ENCODE peak calls at places on chromosomes 1 and 21, in five cellular contexts. One of them, this sample, is unnamed.

GRCh38 chr1:210259496-210259895 is 26.9 kb downstream of the SERTAD4 start:
- DNase-seq in transverse colon: no peak
- DNase-seq in breast epithelium: no peak
- DNase-seq in K562: no peak
- DNase-seq in stomach: no peak
- DNase-seq in this sample: no peak

GRCh38 chr1:204716687-204717086 is 31.1 kb upstream of the LRRN2 start:
- DNase-seq in transverse colon: no peak
- DNase-seq in breast epithelium: no peak
- DNase-seq in K562: no peak
- DNase-seq in stomach: no peak
- DNase-seq in this sample: no peak

GRCh38 chr1:1116701-1117468 is 996 bp upstream of the C1orf159 start:
- DNase-seq in transverse colon: peak
- DNase-seq in breast epithelium: peak
- DNase-seq in K562: no peak
- DNase-seq in stomach: no peak
- DNase-seq in this sample: no peak

GRCh38 chr1:51956528-51957509 is 33.7 kb downstream of the RAB3B start:
- DNase-seq in transverse colon: no peak
- DNase-seq in breast epithelium: no peak
- DNase-seq in K562: no peak
- DNase-seq in stomach: no peak
- DNase-seq in this sample: peak

GRCh38 chr1:55089683-55090082 is 50.3 kb downstream of the PCSK9 start:
- DNase-seq in transverse colon: no peak
- DNase-seq in breast epithelium: no peak
- DNase-seq in K562: no peak
- DNase-seq in stomach: no peak
- DNase-seq in this sample: no peak

GRCh38 chr1:36888811-36889477 is 145.4 kb downstream of the GRIK3 start:
- DNase-seq in transverse colon: no peak
- DNase-seq in breast epithelium: no peak
- DNase-seq in K562: no peak
- DNase-seq in stomach: no peak
- DNase-seq in this sample: no peak

GRCh38 chr1:22428672-22429071 is 23.0 kb upstream of the ZBTB40 start:
- DNase-seq in transverse colon: peak
- DNase-seq in breast epithelium: no peak
- DNase-seq in K562: peak
- DNase-seq in stomach: no peak
- DNase-seq in this sample: no peak

GRCh38 chr1:62926681-62927252 is 142.8 kb downstream of the ATG4C start:
- DNase-seq in transverse colon: no peak
- DNase-seq in breast epithelium: no peak
- DNase-seq in K562: no peak
- DNase-seq in stomach: no peak
- DNase-seq in this sample: no peak

GRCh38 chr1:82934069-82934468 is 1064.9 kb downstream of the TTLL7 start:
- DNase-seq in transverse colon: no peak
- DNase-seq in breast epithelium: no peak
- DNase-seq in K562: no peak
- DNase-seq in stomach: no peak
- DNase-seq in this sample: no peak

GRCh38 chr1:15153184-15153841 is at the start of gene TMEM51:
- DNase-seq in transverse colon: peak
- DNase-seq in breast epithelium: no peak
- DNase-seq in K562: peak
- DNase-seq in stomach: peak
- DNase-seq in this sample: peak
- TF ChIP-seq POLR2A in transverse colon: peak
- TF ChIP-seq POLR2A in breast epithelium: peak
- TF ChIP-seq POLR2A in K562: no peak
- TF ChIP-seq POLR2A in stomach: no peak
- TF ChIP-seq POLR2A in this sample: peak

GRCh38 chr1:220810963-220811362 is 24.2 kb downstream of the MTARC1 start:
- DNase-seq in transverse colon: no peak
- DNase-seq in breast epithelium: no peak
- DNase-seq in K562: no peak
- DNase-seq in stomach: no peak
- DNase-seq in this sample: no peak
- TF ChIP-seq CTCF in transverse colon: no peak
- TF ChIP-seq CTCF in breast epithelium: no peak
- TF ChIP-seq CTCF in K562: no peak
- TF ChIP-seq CTCF in stomach: no peak
- TF ChIP-seq CTCF in this sample: no peak

GRCh38 chr1:236916131-236916800 is 88.0 kb downstream of the MT1HL1 start:
- DNase-seq in transverse colon: no peak
- DNase-seq in breast epithelium: no peak
- DNase-seq in K562: no peak
- DNase-seq in stomach: no peak
- DNase-seq in this sample: no peak
- TF ChIP-seq POLR2AphosphoS5 in transverse colon: peak
- TF ChIP-seq POLR2AphosphoS5 in breast epithelium: no peak
- TF ChIP-seq POLR2AphosphoS5 in K562: no peak
- TF ChIP-seq POLR2AphosphoS5 in stomach: no peak
- TF ChIP-seq POLR2AphosphoS5 in this sample: no peak

GRCh38 chr21:37207441-37208009 is 59.6 kb downstream of the VPS26C start:
- DNase-seq in transverse colon: peak
- DNase-seq in breast epithelium: peak
- DNase-seq in K562: no peak
- DNase-seq in stomach: no peak
- DNase-seq in this sample: peak

GRCh38 chr21:37210017-37210593 is 57.0 kb downstream of the VPS26C start:
- DNase-seq in transverse colon: no peak
- DNase-seq in breast epithelium: no peak
- DNase-seq in K562: no peak
- DNase-seq in stomach: no peak
- DNase-seq in this sample: no peak

GRCh38 chr21:37206531-37206930 is 60.6 kb downstream of the VPS26C start:
- DNase-seq in transverse colon: no peak
- DNase-seq in breast epithelium: no peak
- DNase-seq in K562: no peak
- DNase-seq in stomach: no peak
- DNase-seq in this sample: no peak

GRCh38 chr21:37208741-37209225 is 58.4 kb downstream of the VPS26C start:
- DNase-seq in transverse colon: no peak
- DNase-seq in breast epithelium: no peak
- DNase-seq in K562: no peak
- DNase-seq in stomach: no peak
- DNase-seq in this sample: no peak

GRCh38 chr21:37208056-37208705 is 59.0 kb downstream of the VPS26C start:
- DNase-seq in transverse colon: peak
- DNase-seq in breast epithelium: peak
- DNase-seq in K562: peak
- DNase-seq in stomach: peak
- DNase-seq in this sample: peak
- TF ChIP-seq POLR2A in transverse colon: no peak
- TF ChIP-seq POLR2A in breast epithelium: no peak
- TF ChIP-seq POLR2A in K562: no peak
- TF ChIP-seq POLR2A in stomach: no peak
- TF ChIP-seq POLR2A in this sample: no peak

GRCh38 chr1:46444466-46444865 is 45.2 kb upstream of the DMBX1 start:
- DNase-seq in transverse colon: no peak
- DNase-seq in breast epithelium: no peak
- DNase-seq in K562: no peak
- DNase-seq in stomach: no peak
- DNase-seq in this sample: no peak

GRCh38 chr1:46445773-46446256 is 43.8 kb upstream of the DMBX1 start:
- DNase-seq in transverse colon: no peak
- DNase-seq in breast epithelium: no peak
- DNase-seq in K562: no peak
- DNase-seq in stomach: no peak
- DNase-seq in this sample: no peak

GRCh38 chr1:46447499-46448108 is 42.0 kb upstream of the DMBX1 start:
- DNase-seq in transverse colon: no peak
- DNase-seq in breast epithelium: no peak
- DNase-seq in K562: no peak
- DNase-seq in stomach: no peak
- DNase-seq in this sample: no peak

GRCh38 chr1:46448109-46448911 is 41.3 kb upstream of the DMBX1 start:
- DNase-seq in transverse colon: no peak
- DNase-seq in breast epithelium: no peak
- DNase-seq in K562: no peak
- DNase-seq in stomach: no peak
- DNase-seq in this sample: no peak

DNA sequence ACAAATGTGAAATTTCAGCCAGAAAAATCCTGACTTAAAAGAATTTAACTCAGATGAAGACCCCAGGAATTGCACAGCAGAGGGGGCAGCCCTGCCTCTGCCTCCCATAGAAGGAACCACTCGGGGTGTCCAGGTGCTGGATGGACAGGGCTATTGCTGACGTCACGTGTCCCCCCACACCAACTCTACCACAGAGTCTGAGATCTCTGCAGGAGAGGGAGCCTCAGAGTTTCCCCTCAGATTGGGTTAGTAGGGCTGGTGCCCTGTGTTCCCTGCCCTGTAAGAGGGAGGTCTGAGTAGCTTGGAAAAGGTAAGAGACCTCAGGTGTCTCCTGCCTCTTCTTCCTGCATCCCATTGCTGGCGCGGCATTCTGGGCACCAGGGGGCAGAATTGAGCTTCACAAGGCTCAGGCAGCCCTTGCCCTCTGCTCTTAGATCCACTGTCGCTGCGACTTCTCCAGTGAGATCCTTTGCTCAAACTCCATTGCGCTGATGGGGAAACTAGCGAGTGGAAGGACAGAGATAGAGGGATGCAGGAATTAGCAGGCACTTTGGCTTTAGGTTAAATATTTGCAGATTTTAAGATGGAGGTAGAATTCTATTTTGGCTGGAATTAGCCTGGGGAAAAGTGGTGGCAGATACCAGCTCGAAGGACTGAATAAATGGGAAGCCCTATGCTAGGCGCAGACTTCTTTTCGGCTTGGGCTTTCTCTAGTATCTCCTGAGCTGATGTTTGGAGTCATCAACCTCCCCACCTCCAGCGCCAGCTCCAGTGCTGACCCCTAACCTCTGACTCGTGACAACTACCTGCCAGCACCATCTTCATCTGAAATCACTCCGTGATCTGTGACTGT is 42.8 kb upstream of the DMBX1 start:
- DNase-seq in transverse colon: peak
- DNase-seq in breast epithelium: peak
- DNase-seq in K562: peak
- DNase-seq in stomach: peak
- DNase-seq in this sample: peak
- TF ChIP-seq CTCF in transverse colon: peak
- TF ChIP-seq CTCF in breast epithelium: peak
- TF ChIP-seq CTCF in K562: peak
- TF ChIP-seq CTCF in stomach: peak
- TF ChIP-seq CTCF in this sample: peak

GRCh38 chr1:66335859-66336640 is 197.9 kb upstream of the SGIP1 start:
- DNase-seq in transverse colon: peak
- DNase-seq in breast epithelium: no peak
- DNase-seq in K562: no peak
- DNase-seq in stomach: peak
- DNase-seq in this sample: peak
- TF ChIP-seq POLR2AphosphoS5 in transverse colon: peak
- TF ChIP-seq POLR2AphosphoS5 in breast epithelium: peak
- TF ChIP-seq POLR2AphosphoS5 in K562: no peak
- TF ChIP-seq POLR2AphosphoS5 in stomach: peak
- TF ChIP-seq POLR2AphosphoS5 in this sample: peak

DNA sequence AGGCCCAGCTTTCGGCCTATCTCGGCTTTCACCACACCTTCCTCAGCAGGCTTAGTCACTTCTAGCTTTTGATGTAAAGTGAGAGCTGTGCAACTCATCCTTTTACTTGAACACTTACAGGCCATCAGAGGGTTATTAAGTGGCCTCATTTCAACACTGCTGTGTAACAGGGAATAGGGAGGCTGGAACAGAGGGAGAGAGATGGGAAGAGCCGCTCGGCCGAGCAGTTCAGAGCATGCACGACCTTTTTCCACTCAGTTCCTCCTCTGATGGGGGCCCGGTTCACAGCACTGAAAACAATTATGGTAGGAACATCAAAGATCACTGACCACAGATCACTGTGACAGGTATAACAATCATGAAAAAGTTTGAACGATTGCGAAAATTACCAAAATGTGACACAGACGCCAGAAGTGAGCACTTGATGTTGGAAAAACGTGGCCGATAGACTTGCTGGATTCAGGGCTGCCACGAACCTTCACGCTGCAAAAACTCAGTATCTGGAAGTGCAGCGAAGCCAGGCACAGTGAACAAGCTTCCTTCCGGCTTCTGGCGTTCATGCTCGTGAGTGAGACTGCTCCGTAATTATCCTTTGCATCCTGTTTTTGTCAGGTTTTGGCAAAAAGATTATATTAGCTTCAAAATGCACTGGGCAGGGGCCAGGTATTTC is 28.6 kb downstream of the AGPAT3 start:
- DNase-seq in transverse colon: no peak
- DNase-seq in breast epithelium: no peak
- DNase-seq in K562: peak
- DNase-seq in stomach: peak
- DNase-seq in this sample: no peak
- TF ChIP-seq POLR2A in transverse colon: no peak
- TF ChIP-seq POLR2A in breast epithelium: no peak
- TF ChIP-seq POLR2A in K562: peak
- TF ChIP-seq POLR2A in stomach: no peak
- TF ChIP-seq POLR2A in this sample: no peak

GRCh38 chr1:228308628-228309547 is 97.7 kb downstream of the TRIM11 start:
- DNase-seq in transverse colon: no peak
- DNase-seq in breast epithelium: no peak
- DNase-seq in K562: peak
- DNase-seq in stomach: peak
- DNase-seq in this sample: no peak
- TF ChIP-seq CTCF in transverse colon: no peak
- TF ChIP-seq CTCF in breast epithelium: no peak
- TF ChIP-seq CTCF in K562: peak
- TF ChIP-seq CTCF in stomach: no peak
- TF ChIP-seq CTCF in this sample: no peak

This sample was measured in prostate gland.